ENCODE peak calls at places on chromosomes 12 and 14, in nine cellular contexts. One of them, this sample, is unnamed.

GRCh38 chr12:91381309-91381804 is 198.7 kb upstream of the DCN start:
- DNase-seq in T-helper 1 cell: no peak
- DNase-seq in kidney tubule cell: peak; percentile 88
- DNase-seq in vagina: no peak
- DNase-seq in Ammon's horn: peak; percentile 95
- DNase-seq in T-helper 9 cell: no peak
- DNase-seq in GDM1: no peak
- DNase-seq in Kasumi-1: no peak
- DNase-seq in germinal center: peak; percentile 60
- DNase-seq in this sample: peak; percentile 77

GRCh38 chr14:105493921-105494605 is 3.0 kb downstream of the TEDC1 start:
- DNase-seq in T-helper 1 cell: peak; percentile 2
- DNase-seq in kidney tubule cell: no peak
- DNase-seq in vagina: no peak
- DNase-seq in Ammon's horn: no peak
- DNase-seq in T-helper 9 cell: no peak
- DNase-seq in GDM1: no peak
- DNase-seq in Kasumi-1: no peak
- DNase-seq in germinal center: no peak
- DNase-seq in this sample: no peak

GRCh38 chr12:92338671-92339070 is 193.0 kb upstream of the BTG1 start:
- DNase-seq in T-helper 1 cell: no peak
- DNase-seq in kidney tubule cell: peak; percentile 4
- DNase-seq in vagina: no peak
- DNase-seq in Ammon's horn: no peak
- DNase-seq in T-helper 9 cell: no peak
- DNase-seq in GDM1: no peak
- DNase-seq in Kasumi-1: no peak
- DNase-seq in germinal center: no peak
- DNase-seq in this sample: no peak

GRCh38 chr14:95901014-95901413 is 24.4 kb downstream of the TUNAR start:
- DNase-seq in T-helper 1 cell: no peak
- DNase-seq in kidney tubule cell: peak; percentile 31
- DNase-seq in vagina: no peak
- DNase-seq in Ammon's horn: no peak
- DNase-seq in T-helper 9 cell: no peak
- DNase-seq in GDM1: no peak
- DNase-seq in Kasumi-1: no peak
- DNase-seq in germinal center: no peak
- DNase-seq in this sample: no peak

GRCh38 chr12:25689996-25690501 is 137.0 kb upstream of the LMNTD1 start:
- DNase-seq in T-helper 1 cell: no peak
- DNase-seq in kidney tubule cell: peak; percentile 43
- DNase-seq in vagina: no peak
- DNase-seq in Ammon's horn: peak; percentile 62
- DNase-seq in T-helper 9 cell: no peak
- DNase-seq in GDM1: no peak
- DNase-seq in Kasumi-1: no peak
- DNase-seq in germinal center: no peak
- DNase-seq in this sample: peak; percentile 53

GRCh38 chr14:25869854-25870253 is 728.0 kb downstream of the NOVA1 start:
- DNase-seq in T-helper 1 cell: no peak
- DNase-seq in kidney tubule cell: no peak
- DNase-seq in vagina: no peak
- DNase-seq in Ammon's horn: no peak
- DNase-seq in T-helper 9 cell: no peak
- DNase-seq in GDM1: no peak
- DNase-seq in Kasumi-1: no peak
- DNase-seq in germinal center: no peak
- DNase-seq in this sample: no peak

GRCh38 chr12:91507754-91508153 is 325.1 kb upstream of the DCN start:
- DNase-seq in T-helper 1 cell: no peak
- DNase-seq in kidney tubule cell: no peak
- DNase-seq in vagina: no peak
- DNase-seq in Ammon's horn: no peak
- DNase-seq in T-helper 9 cell: no peak
- DNase-seq in GDM1: no peak
- DNase-seq in Kasumi-1: peak; percentile 8
- DNase-seq in germinal center: no peak
- DNase-seq in this sample: no peak

GRCh38 chr14:77955816-77956796 is 156.2 kb downstream of the ADCK1 start:
- DNase-seq in T-helper 1 cell: no peak
- DNase-seq in kidney tubule cell: peak; percentile 12
- DNase-seq in vagina: no peak
- DNase-seq in Ammon's horn: no peak
- DNase-seq in T-helper 9 cell: no peak
- DNase-seq in GDM1: no peak
- DNase-seq in Kasumi-1: no peak
- DNase-seq in germinal center: no peak
- DNase-seq in this sample: no peak

GRCh38 chr14:93316716-93317115 is 16.1 kb downstream of the BTBD7 start:
- DNase-seq in T-helper 1 cell: no peak
- DNase-seq in kidney tubule cell: no peak
- DNase-seq in vagina: no peak
- DNase-seq in Ammon's horn: no peak
- DNase-seq in T-helper 9 cell: no peak
- DNase-seq in GDM1: no peak
- DNase-seq in Kasumi-1: no peak
- DNase-seq in germinal center: no peak
- DNase-seq in this sample: no peak

GRCh38 chr14:70771781-70772212 is 37.5 kb downstream of the MAP3K9 start:
- DNase-seq in T-helper 1 cell: no peak
- DNase-seq in kidney tubule cell: peak; percentile 82
- DNase-seq in vagina: no peak
- DNase-seq in Ammon's horn: peak; percentile 15
- DNase-seq in T-helper 9 cell: no peak
- DNase-seq in GDM1: no peak
- DNase-seq in Kasumi-1: peak; percentile 45
- DNase-seq in germinal center: no peak
- DNase-seq in this sample: no peak

GRCh38 chr14:32330356-32331226 is 1.5 kb downstream of the AKAP6 start:
- DNase-seq in T-helper 1 cell: no peak
- DNase-seq in kidney tubule cell: no peak
- DNase-seq in vagina: no peak
- DNase-seq in Ammon's horn: peak; percentile 23
- DNase-seq in T-helper 9 cell: no peak
- DNase-seq in GDM1: no peak
- DNase-seq in Kasumi-1: no peak
- DNase-seq in germinal center: no peak
- DNase-seq in this sample: no peak

GRCh38 chr12:64669270-64669842 is 59.1 kb downstream of the RASSF3 start:
- DNase-seq in T-helper 1 cell: peak; percentile 41
- DNase-seq in kidney tubule cell: peak; percentile 67
- DNase-seq in vagina: no peak
- DNase-seq in Ammon's horn: peak; percentile 9
- DNase-seq in T-helper 9 cell: no peak
- DNase-seq in GDM1: peak; percentile 80
- DNase-seq in Kasumi-1: peak; percentile 96
- DNase-seq in germinal center: no peak
- DNase-seq in this sample: no peak

GRCh38 chr12:65010437-65010836 is 110.7 kb downstream of the WIF1 start:
- DNase-seq in T-helper 1 cell: no peak
- DNase-seq in kidney tubule cell: no peak
- DNase-seq in vagina: no peak
- DNase-seq in Ammon's horn: no peak
- DNase-seq in T-helper 9 cell: no peak
- DNase-seq in GDM1: no peak
- DNase-seq in Kasumi-1: no peak
- DNase-seq in germinal center: no peak
- DNase-seq in this sample: no peak

GRCh38 chr12:23911574-23911973 is 37.9 kb downstream of the SOX5 start:
- DNase-seq in T-helper 1 cell: no peak
- DNase-seq in kidney tubule cell: no peak
- DNase-seq in vagina: no peak
- DNase-seq in Ammon's horn: no peak
- DNase-seq in T-helper 9 cell: no peak
- DNase-seq in GDM1: no peak
- DNase-seq in Kasumi-1: no peak
- DNase-seq in germinal center: no peak
- DNase-seq in this sample: no peak

GRCh38 chr12:79360936-79361335 is 329.8 kb downstream of the PAWR start:
- DNase-seq in T-helper 1 cell: no peak
- DNase-seq in kidney tubule cell: no peak
- DNase-seq in vagina: no peak
- DNase-seq in Ammon's horn: peak; percentile 44
- DNase-seq in T-helper 9 cell: no peak
- DNase-seq in GDM1: no peak
- DNase-seq in Kasumi-1: no peak
- DNase-seq in germinal center: no peak
- DNase-seq in this sample: no peak

GRCh38 chr12:26153421-26154154 is 28.8 kb upstream of the BHLHE41 start:
- DNase-seq in T-helper 1 cell: no peak
- DNase-seq in kidney tubule cell: peak; percentile 99
- DNase-seq in vagina: no peak
- DNase-seq in Ammon's horn: no peak
- DNase-seq in T-helper 9 cell: no peak
- DNase-seq in GDM1: no peak
- DNase-seq in Kasumi-1: no peak
- DNase-seq in germinal center: no peak
- DNase-seq in this sample: peak; percentile 74

GRCh38 chr12:120110550-120111501 is 5.7 kb downstream of the RAB35 start:
- DNase-seq in T-helper 1 cell: peak; percentile 35
- DNase-seq in kidney tubule cell: no peak
- DNase-seq in vagina: no peak
- DNase-seq in Ammon's horn: peak; percentile 79
- DNase-seq in T-helper 9 cell: peak; percentile 28
- DNase-seq in GDM1: peak; percentile 68
- DNase-seq in Kasumi-1: peak; percentile 87
- DNase-seq in germinal center: peak; percentile 81
- DNase-seq in this sample: no peak

GRCh38 chr12:2322554-2323120 is 269.9 kb downstream of the CACNA1C start:
- DNase-seq in T-helper 1 cell: no peak
- DNase-seq in kidney tubule cell: no peak
- DNase-seq in vagina: no peak
- DNase-seq in Ammon's horn: no peak
- DNase-seq in T-helper 9 cell: no peak
- DNase-seq in GDM1: no peak
- DNase-seq in Kasumi-1: no peak
- DNase-seq in germinal center: no peak
- DNase-seq in this sample: no peak

GRCh38 chr12:6038160-6038559 is 86.3 kb downstream of the VWF start:
- DNase-seq in T-helper 1 cell: no peak
- DNase-seq in kidney tubule cell: peak; percentile 79
- DNase-seq in vagina: no peak
- DNase-seq in Ammon's horn: peak; percentile 39
- DNase-seq in T-helper 9 cell: no peak
- DNase-seq in GDM1: peak; percentile 37
- DNase-seq in Kasumi-1: peak; percentile 51
- DNase-seq in germinal center: peak; percentile 70
- DNase-seq in this sample: peak; percentile 60

GRCh38 chr12:21627924-21628323 is 23.3 kb upstream of the GYS2 start:
- DNase-seq in T-helper 1 cell: no peak
- DNase-seq in kidney tubule cell: no peak
- DNase-seq in vagina: no peak
- DNase-seq in Ammon's horn: no peak
- DNase-seq in T-helper 9 cell: no peak
- DNase-seq in GDM1: no peak
- DNase-seq in Kasumi-1: no peak
- DNase-seq in germinal center: no peak
- DNase-seq in this sample: no peak

GRCh38 chr12:49693931-49694439 is 13.2 kb downstream of the FMNL3 start:
- DNase-seq in T-helper 1 cell: no peak
- DNase-seq in kidney tubule cell: no peak
- DNase-seq in vagina: no peak
- DNase-seq in Ammon's horn: no peak
- DNase-seq in T-helper 9 cell: no peak
- DNase-seq in GDM1: no peak
- DNase-seq in Kasumi-1: no peak
- DNase-seq in germinal center: no peak
- DNase-seq in this sample: no peak

GRCh38 chr14:66511849-66512248 is 3.9 kb downstream of the GPHN start:
- DNase-seq in T-helper 1 cell: no peak
- DNase-seq in kidney tubule cell: no peak
- DNase-seq in vagina: no peak
- DNase-seq in Ammon's horn: no peak
- DNase-seq in T-helper 9 cell: no peak
- DNase-seq in GDM1: no peak
- DNase-seq in Kasumi-1: no peak
- DNase-seq in germinal center: no peak
- DNase-seq in this sample: no peak

GRCh38 chr12:95715177-95715576 is 75.4 kb downstream of the NTN4 start:
- DNase-seq in T-helper 1 cell: no peak
- DNase-seq in kidney tubule cell: no peak
- DNase-seq in vagina: no peak
- DNase-seq in Ammon's horn: no peak
- DNase-seq in T-helper 9 cell: no peak
- DNase-seq in GDM1: no peak
- DNase-seq in Kasumi-1: no peak
- DNase-seq in germinal center: no peak
- DNase-seq in this sample: no peak

GRCh38 chr12:22858849-22859569 is 234.0 kb downstream of the ETNK1 start:
- DNase-seq in T-helper 1 cell: no peak
- DNase-seq in kidney tubule cell: no peak
- DNase-seq in vagina: no peak
- DNase-seq in Ammon's horn: no peak
- DNase-seq in T-helper 9 cell: no peak
- DNase-seq in GDM1: no peak
- DNase-seq in Kasumi-1: no peak
- DNase-seq in germinal center: no peak
- DNase-seq in this sample: peak; percentile 12

GRCh38 chr12:42237052-42237852 is 796 bp downstream of the YAF2 start:
- DNase-seq in T-helper 1 cell: peak; percentile 63
- DNase-seq in kidney tubule cell: peak; percentile 90
- DNase-seq in vagina: no peak
- DNase-seq in Ammon's horn: peak; percentile 78
- DNase-seq in T-helper 9 cell: peak; percentile 56
- DNase-seq in GDM1: peak; percentile 73
- DNase-seq in Kasumi-1: peak; percentile 55
- DNase-seq in germinal center: peak; percentile 78
- DNase-seq in this sample: peak; percentile 53

GRCh38 chr12:109870648-109871047 is 9.7 kb downstream of the GLTP start:
- DNase-seq in T-helper 1 cell: no peak
- DNase-seq in kidney tubule cell: peak; percentile 59
- DNase-seq in vagina: no peak
- DNase-seq in Ammon's horn: no peak
- DNase-seq in T-helper 9 cell: no peak
- DNase-seq in GDM1: no peak
- DNase-seq in Kasumi-1: no peak
- DNase-seq in germinal center: no peak
- DNase-seq in this sample: no peak

GRCh38 chr12:108884116-108885012 is 4.5 kb downstream of the DAO start:
- DNase-seq in T-helper 1 cell: peak; percentile 46
- DNase-seq in kidney tubule cell: peak; percentile 39
- DNase-seq in vagina: no peak
- DNase-seq in Ammon's horn: peak; percentile 20
- DNase-seq in T-helper 9 cell: peak; percentile 59
- DNase-seq in GDM1: peak; percentile 62
- DNase-seq in Kasumi-1: peak; percentile 76
- DNase-seq in germinal center: peak; percentile 64
- DNase-seq in this sample: no peak

GRCh38 chr14:83764656-83765055 is 1765.3 kb upstream of the FLRT2 start:
- DNase-seq in T-helper 1 cell: no peak
- DNase-seq in kidney tubule cell: peak; percentile 80
- DNase-seq in vagina: no peak
- DNase-seq in Ammon's horn: no peak
- DNase-seq in T-helper 9 cell: no peak
- DNase-seq in GDM1: no peak
- DNase-seq in Kasumi-1: no peak
- DNase-seq in germinal center: no peak
- DNase-seq in this sample: no peak

GRCh38 chr12:101051901-101052550 is 158.0 kb downstream of the SLC5A8 start:
- DNase-seq in T-helper 1 cell: no peak
- DNase-seq in kidney tubule cell: peak; percentile 92
- DNase-seq in vagina: no peak
- DNase-seq in Ammon's horn: no peak
- DNase-seq in T-helper 9 cell: no peak
- DNase-seq in GDM1: no peak
- DNase-seq in Kasumi-1: no peak
- DNase-seq in germinal center: no peak
- DNase-seq in this sample: peak; percentile 42

GRCh38 chr12:117148642-117149041 is 41.6 kb downstream of the FBXO21 start:
- DNase-seq in T-helper 1 cell: no peak
- DNase-seq in kidney tubule cell: no peak
- DNase-seq in vagina: no peak
- DNase-seq in Ammon's horn: no peak
- DNase-seq in T-helper 9 cell: no peak
- DNase-seq in GDM1: no peak
- DNase-seq in Kasumi-1: no peak
- DNase-seq in germinal center: no peak
- DNase-seq in this sample: no peak

This sample was measured in fibroblast of the conjunctiva.